ENCODE peak calls at places on chromosome 6, in six cellular contexts. One of them, this sample, is unnamed.

GRCh38 chr6:30399390-30400058 is 54.6 kb downstream of the RPP21 start:
- DNase-seq in esophagus muscularis mucosa: no peak
- DNase-seq in HS-5: no peak
- DNase-seq in activated CD8-positive, alpha-beta memory T cell treated with anti-CD3 and anti-CD28 coated beads, Interleukin-2, amount 50 U/mL, for 4 hours: no peak
- DNase-seq in cardiac muscle cell: no peak
- DNase-seq in NCI-H1092: no peak
- DNase-seq in this sample: no peak

GRCh38 chr6:42556462-42556861 is 7.4 kb upstream of the UBR2 start:
- DNase-seq in NCI-H1092: no peak
- DNase-seq in esophagus muscularis mucosa: no peak
- DNase-seq in HS-5: no peak
- DNase-seq in cardiac muscle cell: no peak
- DNase-seq in activated CD8-positive, alpha-beta memory T cell treated with anti-CD3 and anti-CD28 coated beads, Interleukin-2, amount 50 U/mL, for 4 hours: no peak
- DNase-seq in this sample: peak; percentile 78

GRCh38 chr6:158020272-158020711 is 38.6 kb downstream of the SYNJ2 start:
- DNase-seq in HS-5: no peak
- DNase-seq in cardiac muscle cell: no peak
- DNase-seq in esophagus muscularis mucosa: no peak
- DNase-seq in activated CD8-positive, alpha-beta memory T cell treated with anti-CD3 and anti-CD28 coated beads, Interleukin-2, amount 50 U/mL, for 4 hours: no peak
- DNase-seq in NCI-H1092: no peak
- DNase-seq in this sample: no peak

GRCh38 chr6:37480118-37480736 is 19.5 kb downstream of the CCDC167 start:
- DNase-seq in cardiac muscle cell: no peak
- DNase-seq in esophagus muscularis mucosa: no peak
- DNase-seq in HS-5: no peak
- DNase-seq in NCI-H1092: no peak
- DNase-seq in activated CD8-positive, alpha-beta memory T cell treated with anti-CD3 and anti-CD28 coated beads, Interleukin-2, amount 50 U/mL, for 4 hours: no peak
- DNase-seq in this sample: peak; percentile 34

GRCh38 chr6:122530440-122531046 is 58.9 kb upstream of the SERINC1 start:
- DNase-seq in NCI-H1092: peak; percentile 25
- DNase-seq in activated CD8-positive, alpha-beta memory T cell treated with anti-CD3 and anti-CD28 coated beads, Interleukin-2, amount 50 U/mL, for 4 hours: peak; percentile 44
- DNase-seq in HS-5: peak; percentile 31
- DNase-seq in esophagus muscularis mucosa: no peak
- DNase-seq in cardiac muscle cell: peak; percentile 81
- DNase-seq in this sample: peak; percentile 22

GRCh38 chr6:39884696-39885095 is 49.6 kb downstream of the MOCS1 start:
- DNase-seq in HS-5: no peak
- DNase-seq in activated CD8-positive, alpha-beta memory T cell treated with anti-CD3 and anti-CD28 coated beads, Interleukin-2, amount 50 U/mL, for 4 hours: no peak
- DNase-seq in cardiac muscle cell: no peak
- DNase-seq in esophagus muscularis mucosa: no peak
- DNase-seq in NCI-H1092: no peak
- DNase-seq in this sample: no peak

GRCh38 chr6:159259726-159260125 is 90.5 kb downstream of the FNDC1 start:
- DNase-seq in esophagus muscularis mucosa: no peak
- DNase-seq in activated CD8-positive, alpha-beta memory T cell treated with anti-CD3 and anti-CD28 coated beads, Interleukin-2, amount 50 U/mL, for 4 hours: no peak
- DNase-seq in NCI-H1092: no peak
- DNase-seq in HS-5: no peak
- DNase-seq in cardiac muscle cell: no peak
- DNase-seq in this sample: no peak

GRCh38 chr6:89977808-89978748 is 83.8 kb downstream of the GJA10 start:
- DNase-seq in esophagus muscularis mucosa: no peak
- DNase-seq in cardiac muscle cell: peak; percentile 53
- DNase-seq in activated CD8-positive, alpha-beta memory T cell treated with anti-CD3 and anti-CD28 coated beads, Interleukin-2, amount 50 U/mL, for 4 hours: no peak
- DNase-seq in NCI-H1092: no peak
- DNase-seq in HS-5: no peak
- DNase-seq in this sample: no peak

GRCh38 chr6:11364971-11365397 is 132.5 kb upstream of the NEDD9 start:
- DNase-seq in cardiac muscle cell: no peak
- DNase-seq in HS-5: no peak
- DNase-seq in activated CD8-positive, alpha-beta memory T cell treated with anti-CD3 and anti-CD28 coated beads, Interleukin-2, amount 50 U/mL, for 4 hours: no peak
- DNase-seq in esophagus muscularis mucosa: no peak
- DNase-seq in NCI-H1092: no peak
- DNase-seq in this sample: no peak

GRCh38 chr6:100468966-100469859 is 4.5 kb upstream of the SIM1 start:
- DNase-seq in cardiac muscle cell: no peak
- DNase-seq in NCI-H1092: no peak
- DNase-seq in activated CD8-positive, alpha-beta memory T cell treated with anti-CD3 and anti-CD28 coated beads, Interleukin-2, amount 50 U/mL, for 4 hours: no peak
- DNase-seq in HS-5: no peak
- DNase-seq in esophagus muscularis mucosa: peak; percentile 82
- DNase-seq in this sample: no peak

GRCh38 chr6:148328876-148329567 is 13.6 kb upstream of the SASH1 start:
- DNase-seq in cardiac muscle cell: no peak
- DNase-seq in HS-5: no peak
- DNase-seq in esophagus muscularis mucosa: no peak
- DNase-seq in NCI-H1092: no peak
- DNase-seq in activated CD8-positive, alpha-beta memory T cell treated with anti-CD3 and anti-CD28 coated beads, Interleukin-2, amount 50 U/mL, for 4 hours: no peak
- DNase-seq in this sample: no peak

GRCh38 chr6:170360476-170360875 is 53.9 kb downstream of the FAM120B start:
- DNase-seq in NCI-H1092: no peak
- DNase-seq in esophagus muscularis mucosa: no peak
- DNase-seq in cardiac muscle cell: no peak
- DNase-seq in activated CD8-positive, alpha-beta memory T cell treated with anti-CD3 and anti-CD28 coated beads, Interleukin-2, amount 50 U/mL, for 4 hours: no peak
- DNase-seq in HS-5: no peak
- DNase-seq in this sample: no peak

GRCh38 chr6:28218312-28219248 is 6.5 kb upstream of the ZSCAN9 start:
- DNase-seq in NCI-H1092: peak; percentile 40
- DNase-seq in esophagus muscularis mucosa: peak; percentile 94
- DNase-seq in activated CD8-positive, alpha-beta memory T cell treated with anti-CD3 and anti-CD28 coated beads, Interleukin-2, amount 50 U/mL, for 4 hours: peak; percentile 21
- DNase-seq in cardiac muscle cell: peak; percentile 72
- DNase-seq in HS-5: no peak
- DNase-seq in this sample: peak; percentile 83

GRCh38 chr6:134373966-134374365 is 56.1 kb upstream of the SGK1 start:
- DNase-seq in esophagus muscularis mucosa: peak; percentile 21
- DNase-seq in activated CD8-positive, alpha-beta memory T cell treated with anti-CD3 and anti-CD28 coated beads, Interleukin-2, amount 50 U/mL, for 4 hours: no peak
- DNase-seq in NCI-H1092: no peak
- DNase-seq in HS-5: no peak
- DNase-seq in cardiac muscle cell: no peak
- DNase-seq in this sample: no peak

GRCh38 chr6:24981385-24981758 is 45.6 kb upstream of the RIPOR2 start:
- DNase-seq in esophagus muscularis mucosa: no peak
- DNase-seq in HS-5: no peak
- DNase-seq in activated CD8-positive, alpha-beta memory T cell treated with anti-CD3 and anti-CD28 coated beads, Interleukin-2, amount 50 U/mL, for 4 hours: no peak
- DNase-seq in NCI-H1092: no peak
- DNase-seq in cardiac muscle cell: peak; percentile 20
- DNase-seq in this sample: no peak

GRCh38 chr6:90896165-90896549 is 309.3 kb upstream of the MAP3K7 start:
- DNase-seq in esophagus muscularis mucosa: no peak
- DNase-seq in HS-5: no peak
- DNase-seq in NCI-H1092: no peak
- DNase-seq in activated CD8-positive, alpha-beta memory T cell treated with anti-CD3 and anti-CD28 coated beads, Interleukin-2, amount 50 U/mL, for 4 hours: no peak
- DNase-seq in cardiac muscle cell: no peak
- DNase-seq in this sample: no peak

GRCh38 chr6:170292111-170292777 is 1.4 kb upstream of the DLL1 start:
- DNase-seq in cardiac muscle cell: no peak
- DNase-seq in activated CD8-positive, alpha-beta memory T cell treated with anti-CD3 and anti-CD28 coated beads, Interleukin-2, amount 50 U/mL, for 4 hours: no peak
- DNase-seq in HS-5: no peak
- DNase-seq in esophagus muscularis mucosa: no peak
- DNase-seq in NCI-H1092: no peak
- DNase-seq in this sample: no peak

GRCh38 chr6:44254201-44254956 is 2.9 kb downstream of the SLC35B2 start:
- DNase-seq in HS-5: no peak
- DNase-seq in esophagus muscularis mucosa: no peak
- DNase-seq in cardiac muscle cell: no peak
- DNase-seq in activated CD8-positive, alpha-beta memory T cell treated with anti-CD3 and anti-CD28 coated beads, Interleukin-2, amount 50 U/mL, for 4 hours: no peak
- DNase-seq in NCI-H1092: no peak
- DNase-seq in this sample: no peak

GRCh38 chr6:129113637-129114036 is 230.7 kb downstream of the LAMA2 start:
- DNase-seq in cardiac muscle cell: no peak
- DNase-seq in NCI-H1092: no peak
- DNase-seq in esophagus muscularis mucosa: no peak
- DNase-seq in HS-5: no peak
- DNase-seq in activated CD8-positive, alpha-beta memory T cell treated with anti-CD3 and anti-CD28 coated beads, Interleukin-2, amount 50 U/mL, for 4 hours: no peak
- DNase-seq in this sample: no peak

GRCh38 chr6:117740605-117741004 is 65.3 kb downstream of the NUS1 start:
- DNase-seq in esophagus muscularis mucosa: no peak
- DNase-seq in cardiac muscle cell: no peak
- DNase-seq in NCI-H1092: no peak
- DNase-seq in HS-5: no peak
- DNase-seq in activated CD8-positive, alpha-beta memory T cell treated with anti-CD3 and anti-CD28 coated beads, Interleukin-2, amount 50 U/mL, for 4 hours: no peak
- DNase-seq in this sample: no peak

GRCh38 chr6:31778999-31779885 is 2.1 kb upstream of the VWA7 start:
- DNase-seq in activated CD8-positive, alpha-beta memory T cell treated with anti-CD3 and anti-CD28 coated beads, Interleukin-2, amount 50 U/mL, for 4 hours: no peak
- DNase-seq in NCI-H1092: no peak
- DNase-seq in HS-5: no peak
- DNase-seq in cardiac muscle cell: no peak
- DNase-seq in esophagus muscularis mucosa: no peak
- DNase-seq in this sample: no peak

GRCh38 chr6:163662604-163663225 is 248.2 kb downstream of the QKI start:
- DNase-seq in activated CD8-positive, alpha-beta memory T cell treated with anti-CD3 and anti-CD28 coated beads, Interleukin-2, amount 50 U/mL, for 4 hours: no peak
- DNase-seq in cardiac muscle cell: no peak
- DNase-seq in NCI-H1092: no peak
- DNase-seq in esophagus muscularis mucosa: no peak
- DNase-seq in HS-5: no peak
- DNase-seq in this sample: no peak

GRCh38 chr6:33075208-33075567 is 602 bp upstream of the HLA-DPB1 start:
- DNase-seq in activated CD8-positive, alpha-beta memory T cell treated with anti-CD3 and anti-CD28 coated beads, Interleukin-2, amount 50 U/mL, for 4 hours: no peak
- DNase-seq in HS-5: no peak
- DNase-seq in esophagus muscularis mucosa: peak; percentile 37
- DNase-seq in NCI-H1092: no peak
- DNase-seq in cardiac muscle cell: no peak
- DNase-seq in this sample: no peak

GRCh38 chr6:132414332-132414731 is 13.1 kb upstream of the MOXD1 start:
- DNase-seq in activated CD8-positive, alpha-beta memory T cell treated with anti-CD3 and anti-CD28 coated beads, Interleukin-2, amount 50 U/mL, for 4 hours: no peak
- DNase-seq in NCI-H1092: no peak
- DNase-seq in esophagus muscularis mucosa: no peak
- DNase-seq in HS-5: no peak
- DNase-seq in cardiac muscle cell: no peak
- DNase-seq in this sample: no peak

GRCh38 chr6:3797231-3798200 is 46.0 kb upstream of the PXDC1 start:
- DNase-seq in esophagus muscularis mucosa: no peak
- DNase-seq in cardiac muscle cell: no peak
- DNase-seq in HS-5: peak; percentile 85
- DNase-seq in activated CD8-positive, alpha-beta memory T cell treated with anti-CD3 and anti-CD28 coated beads, Interleukin-2, amount 50 U/mL, for 4 hours: no peak
- DNase-seq in NCI-H1092: no peak
- DNase-seq in this sample: no peak

GRCh38 chr6:82568290-82568993 is 204.8 kb downstream of the TPBG start:
- DNase-seq in esophagus muscularis mucosa: no peak
- DNase-seq in activated CD8-positive, alpha-beta memory T cell treated with anti-CD3 and anti-CD28 coated beads, Interleukin-2, amount 50 U/mL, for 4 hours: no peak
- DNase-seq in cardiac muscle cell: no peak
- DNase-seq in NCI-H1092: peak; percentile 53
- DNase-seq in HS-5: no peak
- DNase-seq in this sample: no peak

GRCh38 chr6:140276719-140277118 is 902.3 kb upstream of the CITED2 start:
- DNase-seq in cardiac muscle cell: no peak
- DNase-seq in esophagus muscularis mucosa: no peak
- DNase-seq in NCI-H1092: no peak
- DNase-seq in activated CD8-positive, alpha-beta memory T cell treated with anti-CD3 and anti-CD28 coated beads, Interleukin-2, amount 50 U/mL, for 4 hours: no peak
- DNase-seq in HS-5: peak; percentile 26
- DNase-seq in this sample: no peak

GRCh38 chr6:43189905-43190304 is 7.9 kb downstream of the CUL9 start:
- DNase-seq in HS-5: no peak
- DNase-seq in esophagus muscularis mucosa: no peak
- DNase-seq in activated CD8-positive, alpha-beta memory T cell treated with anti-CD3 and anti-CD28 coated beads, Interleukin-2, amount 50 U/mL, for 4 hours: no peak
- DNase-seq in NCI-H1092: no peak
- DNase-seq in cardiac muscle cell: peak; percentile 64
- DNase-seq in this sample: no peak

GRCh38 chr6:128456510-128457244 is 63.7 kb downstream of the PTPRK start:
- DNase-seq in esophagus muscularis mucosa: no peak
- DNase-seq in cardiac muscle cell: no peak
- DNase-seq in HS-5: no peak
- DNase-seq in NCI-H1092: no peak
- DNase-seq in activated CD8-positive, alpha-beta memory T cell treated with anti-CD3 and anti-CD28 coated beads, Interleukin-2, amount 50 U/mL, for 4 hours: no peak
- DNase-seq in this sample: no peak

GRCh38 chr6:170152111-170152926 is 138.6 kb downstream of the DLL1 start:
- DNase-seq in activated CD8-positive, alpha-beta memory T cell treated with anti-CD3 and anti-CD28 coated beads, Interleukin-2, amount 50 U/mL, for 4 hours: no peak
- DNase-seq in cardiac muscle cell: no peak
- DNase-seq in NCI-H1092: no peak
- DNase-seq in HS-5: no peak
- DNase-seq in esophagus muscularis mucosa: no peak
- DNase-seq in this sample: no peak

GRCh38 chr6:164962805-164963204 is 346.6 kb downstream of the C6orf118 start:
- DNase-seq in cardiac muscle cell: no peak
- DNase-seq in activated CD8-positive, alpha-beta memory T cell treated with anti-CD3 and anti-CD28 coated beads, Interleukin-2, amount 50 U/mL, for 4 hours: no peak
- DNase-seq in NCI-H1092: no peak
- DNase-seq in HS-5: no peak
- DNase-seq in esophagus muscularis mucosa: no peak
- DNase-seq in this sample: no peak